ENCODE peak calls at places on chromosome X, in ten cellular contexts. K is NCI-H1092; L is HS-5; J is NAMALWA; T is GM23248; X is occipital lobe; B is NCI-H524; C is astrocyte of the hippocampus; P is SHP77 treated with DMSO at 0.1 percent for 48 hours; A is effector CD8-positive, alpha-beta T cell. H is an unnamed sample.

GRCh38 chrX:27597506-27597905 is 7.4 kb downstream of the DCAF8L2 start:
- DNase-seq in K (no peak), L (no peak), J (no peak), T (no peak), X (no peak), B (no peak), C (peak), P (no peak), A (no peak), H (no peak)

GRCh38 chrX:101359966-101360365 is 11.4 kb upstream of the TIMM8A start:
- DNase-seq in K (no peak), L (no peak), J (no peak), T (peak), X (no peak), B (no peak), C (no peak), P (no peak), A (no peak), H (no peak)

GRCh38 chrX:102899940-102900916 is 36.8 kb upstream of the RAB40AL start:
- DNase-seq in K (peak), L (peak), J (peak), T (peak), X (peak), B (peak), C (peak), P (peak), A (peak), H (peak)

GRCh38 chrX:64850371-64851082 is 125.7 kb downstream of the ZC4H2 start:
- DNase-seq in K (no peak), L (no peak), J (peak), T (no peak), X (no peak), B (no peak), C (no peak), P (no peak), A (no peak), H (no peak)

GRCh38 chrX:48456628-48457027 is 13.4 kb downstream of the SLC38A5 start:
- DNase-seq in K (no peak), L (no peak), J (no peak), T (no peak), X (no peak), B (no peak), C (no peak), P (no peak), A (no peak), H (no peak)

GRCh38 chrX:132270699-132271098 is 51.5 kb upstream of the RAP2C start:
- DNase-seq in K (no peak), L (peak), J (no peak), T (peak), X (no peak), B (no peak), C (peak), P (no peak), A (no peak), H (no peak)

GRCh38 chrX:69137371-69137881 is 27.8 kb downstream of the PJA1 start:
- DNase-seq in K (no peak), L (no peak), J (no peak), T (peak), X (no peak), B (no peak), C (peak), P (no peak), A (no peak), H (no peak)

GRCh38 chrX:17567173-17567572 is 170.1 kb upstream of the SCML1 start:
- DNase-seq in K (no peak), L (no peak), J (no peak), T (peak), X (no peak), B (no peak), C (no peak), P (no peak), A (no peak), H (no peak)

GRCh38 chrX:120741452-120741851 is 111.6 kb upstream of the C1GALT1C1 start:
- DNase-seq in K (no peak), L (no peak), J (no peak), T (no peak), X (no peak), B (no peak), C (no peak), P (no peak), A (no peak), H (no peak)

GRCh38 chrX:149950681-149951080 is 12.4 kb upstream of the EOLA2 start:
- DNase-seq in K (peak), L (no peak), J (peak), T (peak), X (no peak), B (peak), C (peak), P (no peak), A (no peak), H (no peak)

GRCh38 chrX:134172588-134173259 is 64.3 kb upstream of the CCDC160 start:
- DNase-seq in K (no peak), L (no peak), J (peak), T (peak), X (peak), B (peak), C (peak), P (no peak), A (peak), H (no peak)

GRCh38 chrX:142233400-142233799 is 28.3 kb upstream of the MAGEC2 start:
- DNase-seq in K (no peak), L (no peak), J (no peak), T (no peak), X (no peak), B (no peak), C (no peak), P (no peak), A (no peak), H (no peak)

GRCh38 chrX:74450803-74451449 is 29.6 kb downstream of the SLC16A2 start:
- DNase-seq in K (no peak), L (peak), J (no peak), T (peak), X (no peak), B (no peak), C (peak), P (no peak), A (no peak), H (no peak)

GRCh38 chrX:47158131-47158530 is 13.1 kb downstream of the RBM10 start:
- DNase-seq in K (no peak), L (no peak), J (no peak), T (no peak), X (no peak), B (no peak), C (no peak), P (no peak), A (no peak), H (no peak)

GRCh38 chrX:39645059-39645895 is 452.5 kb downstream of the BCOR start:
- DNase-seq in K (no peak), L (no peak), J (no peak), T (peak), X (no peak), B (no peak), C (peak), P (no peak), A (no peak), H (no peak)

GRCh38 chrX:35890699-35891098 is 28.8 kb upstream of the CFAP47 start:
- DNase-seq in K (peak), L (peak), J (peak), T (peak), X (no peak), B (peak), C (peak), P (peak), A (no peak), H (peak)

GRCh38 chrX:47311857-47312774 is 58.3 kb upstream of the ZNF157 start:
- DNase-seq in K (peak), L (peak), J (peak), T (peak), X (no peak), B (no peak), C (peak), P (no peak), A (peak), H (no peak)

GRCh38 chrX:152601848-152602616 is 35.7 kb upstream of the GABRQ start:
- DNase-seq in K (no peak), L (peak), J (peak), T (peak), X (no peak), B (no peak), C (peak), P (no peak), A (no peak), H (no peak)

GRCh38 chrX:154458954-154459829 is 1.1 kb downstream of the PLXNA3 start:
- DNase-seq in K (peak), L (no peak), J (peak), T (peak), X (no peak), B (peak), C (peak), P (no peak), A (no peak), H (peak)

GRCh38 chrX:32708542-32708941 is 502.8 kb downstream of the DMD start:
- DNase-seq in K (no peak), L (no peak), J (no peak), T (no peak), X (no peak), B (no peak), C (no peak), P (no peak), A (no peak), H (no peak)

GRCh38 chrX:28590394-28590793 is 3.1 kb downstream of the IL1RAPL1 start:
- DNase-seq in K (no peak), L (no peak), J (no peak), T (no peak), X (no peak), B (no peak), C (peak), P (no peak), A (no peak), H (no peak)

GRCh38 chrX:21374163-21374993 is at the start of gene CNKSR2:
- DNase-seq in K (peak), L (peak), J (no peak), T (peak), X (peak), B (peak), C (peak), P (peak), A (peak), H (peak)

GRCh38 chrX:122504026-122504425 is 680.1 kb upstream of the GRIA3 start:
- DNase-seq in K (no peak), L (no peak), J (no peak), T (peak), X (no peak), B (no peak), C (peak), P (no peak), A (no peak), H (no peak)

H was measured in NCI-H526 treated with DMSO at 0.1 percent for 48 hours.